ENCODE peak calls at places on chromosomes 16 and 17, in six cellular contexts. M is stimulated activated CD4-positive, alpha-beta T cell treated with anti-CD3 and anti-CD28 coated beads, Interleukin-2, amount 100 ng/mL, for 48 hours; Y is NCI-H510A; P is stimulated activated CD8-positive, alpha-beta memory T cell treated with anti-CD3 and anti-CD28 coated beads, Interleukin-15, amount 100 ng/mL, for 4 hours; G is mucosa of gallbladder; B is HTR-8/SVneo. D is an unnamed sample.

GRCh38 chr17:81967533-81968395 is 6.8 kb upstream of the NOTUM start:
- DNase-seq in M (peak; percentile 77), Y (peak; percentile 94), P (peak; percentile 81), G (peak; percentile 78), B (peak; percentile 48), D (no peak)

GRCh38 chr16:24844101-24845030 is 1.4 kb upstream of the SLC5A11 start:
- DNase-seq in M (no peak), Y (no peak), P (no peak), G (peak; percentile 63), B (no peak), D (no peak)

GRCh38 chr17:59893617-59894100 is 738 bp downstream of the RPS6KB1 start:
- DNase-seq in M (peak; percentile 12), Y (no peak), P (no peak), G (peak; percentile 23), B (peak; percentile 45), D (peak; percentile 26)

GRCh38 chr16:10992112-10992511 is 47.7 kb downstream of the CLEC16A start:
- DNase-seq in M (no peak), Y (no peak), P (no peak), G (no peak), B (no peak), D (no peak)

GRCh38 chr16:47519037-47519436 is 57.9 kb downstream of the PHKB start:
- DNase-seq in M (no peak), Y (no peak), P (no peak), G (no peak), B (no peak), D (no peak)

GRCh38 chr17:8163978-8164814 is 1.4 kb upstream of the VAMP2 start:
- DNase-seq in M (peak; percentile 70), Y (peak; percentile 36), P (no peak), G (peak; percentile 73), B (peak; percentile 59), D (peak; percentile 38)

GRCh38 chr17:51120357-51120738 is 320 bp downstream of the SPAG9 start:
- DNase-seq in M (peak; percentile 25), Y (peak; percentile 64), P (no peak), G (no peak), B (peak; percentile 41), D (no peak)

GRCh38 chr17:8158267-8159031 is 4.3 kb downstream of the VAMP2 start:
- DNase-seq in M (peak; percentile 94), Y (peak; percentile 46), P (peak; percentile 78), G (peak; percentile 95), B (peak; percentile 86), D (peak; percentile 87)

GRCh38 chr16:71540-72341 is 690 bp downstream of the RHBDF1 start:
- DNase-seq in M (no peak), Y (peak; percentile 88), P (no peak), G (peak; percentile 67), B (peak; percentile 77), D (peak; percentile 47)

GRCh38 chr17:42122371-42123303 is at the start of gene HSPB9:
- DNase-seq in M (no peak), Y (peak; percentile 86), P (no peak), G (peak; percentile 59), B (no peak), D (no peak)

GRCh38 chr16:30949655-30950515 is 1.0 kb downstream of the ORAI3 start:
- DNase-seq in M (no peak), Y (peak; percentile 62), P (no peak), G (peak; percentile 69), B (peak; percentile 86), D (peak; percentile 87)

GRCh38 chr16:1677339-1677738 is 740 bp upstream of the JPT2 start:
- DNase-seq in M (no peak), Y (no peak), P (no peak), G (no peak), B (no peak), D (no peak)

GRCh38 chr17:6913608-6914443 is 82.0 kb upstream of the ALOX12 start:
- DNase-seq in M (peak; percentile 80), Y (peak; percentile 13), P (peak; percentile 70), G (peak; percentile 64), B (peak; percentile 81), D (no peak)

GRCh38 chr16:47713225-47713595 is 252.1 kb downstream of the PHKB start:
- DNase-seq in M (peak; percentile 3), Y (no peak), P (no peak), G (no peak), B (peak; percentile 19), D (peak; percentile 1)

GRCh38 chr17:21551081-21551881 is 141.0 kb upstream of the KCNJ18 start:
- DNase-seq in M (peak; percentile 70), Y (peak; percentile 68), P (peak; percentile 55), G (peak; percentile 76), B (peak; percentile 92), D (peak; percentile 70)

GRCh38 chr17:14046978-14047377 is 22.3 kb upstream of the COX10 start:
- DNase-seq in M (no peak), Y (no peak), P (no peak), G (no peak), B (no peak), D (no peak)

GRCh38 chr16:3087243-3087791 is 11.8 kb downstream of the ZSCAN10 start:
- DNase-seq in M (no peak), Y (no peak), P (no peak), G (no peak), B (no peak), D (no peak)

GRCh38 chr17:48375356-48375755 is 54.7 kb downstream of the SKAP1 start:
- DNase-seq in M (no peak), Y (no peak), P (no peak), G (no peak), B (no peak), D (no peak)

GRCh38 chr16:20611350-20611902 is 35.3 kb upstream of the ACSM2B start:
- DNase-seq in M (no peak), Y (peak; percentile 71), P (no peak), G (no peak), B (no peak), D (no peak)

GRCh38 chr16:57231821-57232350 is 13.2 kb upstream of the ARL2BP start:
- DNase-seq in M (no peak), Y (no peak), P (no peak), G (no peak), B (no peak), D (no peak)

GRCh38 chr17:79991924-79992656 is 43.6 kb downstream of the TBC1D16 start:
- DNase-seq in M (no peak), Y (no peak), P (no peak), G (no peak), B (no peak), D (no peak)

GRCh38 chr16:10688291-10688690 is 6.4 kb downstream of the TEKT5 start:
- DNase-seq in M (no peak), Y (peak; percentile 43), P (no peak), G (peak; percentile 27), B (no peak), D (no peak)

GRCh38 chr17:7515912-7516610 is 31.9 kb downstream of the POLR2A start:
- DNase-seq in M (no peak), Y (no peak), P (no peak), G (peak; percentile 38), B (no peak), D (no peak)

GRCh38 chr17:39328815-39329214 is 72.6 kb downstream of the FBXL20 start:
- DNase-seq in M (no peak), Y (no peak), P (no peak), G (no peak), B (no peak), D (no peak)

GRCh38 chr16:69867796-69868565 is 83.2 kb upstream of the CLEC18A start:
- DNase-seq in M (no peak), Y (no peak), P (no peak), G (no peak), B (no peak), D (no peak)

GRCh38 chr17:31414590-31414918 is 23.1 kb downstream of the RAB11FIP4 start:
- DNase-seq in M (no peak), Y (no peak), P (no peak), G (no peak), B (no peak), D (no peak)

GRCh38 chr17:72151565-72152391 is 31.0 kb downstream of the SOX9 start:
- DNase-seq in M (no peak), Y (peak; percentile 16), P (no peak), G (peak; percentile 91), B (peak; percentile 87), D (peak; percentile 7)

GRCh38 chr17:38509008-38509771 is 80.9 kb downstream of the ARHGAP23 start:
- DNase-seq in M (peak; percentile 74), Y (no peak), P (peak; percentile 32), G (peak; percentile 68), B (peak; percentile 72), D (no peak)

GRCh38 chr17:77455111-77455877 is 314.5 kb downstream of the SEC14L1 start:
- DNase-seq in M (no peak), Y (no peak), P (no peak), G (no peak), B (no peak), D (no peak)

GRCh38 chr16:22672830-22673210 is 141.1 kb upstream of the HS3ST2 start:
- DNase-seq in M (no peak), Y (no peak), P (no peak), G (no peak), B (no peak), D (no peak)

GRCh38 chr17:14886200-14886739 is 378.9 kb downstream of the PMP22 start:
- DNase-seq in M (no peak), Y (no peak), P (no peak), G (no peak), B (peak; percentile 7), D (no peak)

GRCh38 chr16:10641953-10642949 is 52.5 kb downstream of the TEKT5 start:
- DNase-seq in M (no peak), Y (no peak), P (no peak), G (no peak), B (no peak), D (no peak)

GRCh38 chr17:8123695-8124349 is at the start of gene HES7:
- DNase-seq in M (no peak), Y (peak; percentile 38), P (no peak), G (no peak), B (no peak), D (no peak)

GRCh38 chr17:9110501-9110900 is 89.2 kb downstream of the NTN1 start:
- DNase-seq in M (no peak), Y (no peak), P (no peak), G (no peak), B (no peak), D (no peak)

GRCh38 chr16:19003935-19004334 is 20.2 kb downstream of the TMC7 start:
- DNase-seq in M (no peak), Y (no peak), P (no peak), G (no peak), B (no peak), D (no peak)

GRCh38 chr17:32588982-32589381 is 102.2 kb downstream of the CDK5R1 start:
- DNase-seq in M (no peak), Y (no peak), P (no peak), G (no peak), B (peak; percentile 19), D (no peak)

GRCh38 chr16:20767577-20767976 is 3.8 kb downstream of the ACSM3 start:
- DNase-seq in M (no peak), Y (no peak), P (no peak), G (no peak), B (no peak), D (no peak)

GRCh38 chr17:83135692-83136091 is 56.3 kb downstream of the METRNL start:
- DNase-seq in M (no peak), Y (no peak), P (no peak), G (no peak), B (no peak), D (no peak)

GRCh38 chr16:426115-426905 is 861 bp downstream of the RAB11FIP3 start:
- DNase-seq in M (no peak), Y (no peak), P (no peak), G (no peak), B (no peak), D (no peak)

GRCh38 chr16:53445534-53445933 is 11.3 kb downstream of the RBL2 start:
- DNase-seq in M (no peak), Y (no peak), P (no peak), G (no peak), B (no peak), D (no peak)

D was measured in SW 1271.